ENCODE peak calls at places on chromosomes 16 and 17, in seven cellular contexts. X is NCI-H1105; B is stimulated activated CD4-positive, alpha-beta T cell treated with anti-CD3 and anti-CD28 coated beads, Interleukin-1b, Interleukin-23, amount 100 ng/mL, for 4 hours; H is fibroblast of the conjunctiva; V is EH; E is Caco-2; S is ascending aorta. F is an unnamed sample.

GRCh38 chr17:62781826-62782225 is 26.3 kb downstream of the MARCHF10 start:
- DNase-seq in X (no peak), B (no peak), H (peak), V (peak), E (no peak), S (no peak), F (no peak)

GRCh38 chr17:79615926-79616325 is 5.1 kb upstream of the RBFOX3 start:
- DNase-seq in X (no peak), B (no peak), H (no peak), V (no peak), E (peak), S (no peak), F (no peak)

GRCh38 chr16:89722392-89723278 is 1.3 kb downstream of the ZNF276 start:
- DNase-seq in X (no peak), B (peak), H (peak), V (no peak), E (no peak), S (peak), F (no peak)

GRCh38 chr17:9499041-9499440 is 76.6 kb downstream of the STX8 start:
- DNase-seq in X (no peak), B (no peak), H (no peak), V (peak), E (no peak), S (no peak), F (no peak)

GRCh38 chr17:76585649-76586593 is at the start of gene ST6GALNAC2:
- DNase-seq in X (peak), B (peak), H (no peak), V (peak), E (peak), S (no peak), F (no peak)

GRCh38 chr17:57957120-57957850 is 2.1 kb upstream of the CUEDC1 start:
- DNase-seq in X (no peak), B (no peak), H (no peak), V (no peak), E (peak), S (no peak), F (no peak)

GRCh38 chr16:66889622-66890021 is 9.3 kb downstream of the PDP2 start:
- DNase-seq in X (no peak), B (no peak), H (no peak), V (no peak), E (no peak), S (no peak), F (no peak)

GRCh38 chr17:48037924-48038323 is 327 bp upstream of the COPZ2 start:
- DNase-seq in X (no peak), B (no peak), H (no peak), V (peak), E (no peak), S (no peak), F (no peak)

GRCh38 chr16:85090873-85091521 is 21.3 kb downstream of the CIBAR2 start:
- DNase-seq in X (no peak), B (no peak), H (no peak), V (no peak), E (no peak), S (no peak), F (no peak)

GRCh38 chr17:58153046-58153445 is 4.9 kb downstream of the OR4D1 start:
- DNase-seq in X (no peak), B (no peak), H (no peak), V (no peak), E (no peak), S (no peak), F (no peak)

GRCh38 chr17:2776589-2777241 is 19.5 kb upstream of the RAP1GAP2 start:
- DNase-seq in X (peak), B (no peak), H (no peak), V (no peak), E (peak), S (no peak), F (no peak)

GRCh38 chr17:55330344-55330933 is 65.7 kb downstream of the HLF start:
- DNase-seq in X (no peak), B (no peak), H (no peak), V (no peak), E (peak), S (no peak), F (no peak)